ENCODE peak calls at places on chromosomes 3 and 15, in eight cellular contexts. G is transverse colon, U is choroid plexus epithelial cell, K is foreskin fibroblast, O is AG04450, L is HFFc6, D is cardiac fibroblast, W is progenitor cell of endocrine pancreas. J is an unnamed sample.

GRCh38 chr15:39459538-39459937 is 121.3 kb upstream of the THBS1 start:
- DNase-seq in K (no peak), D (peak; percentile 37), U (no peak), L (no peak), O (no peak), W (no peak), G (no peak), J (no peak)

GRCh38 chr15:45372032-45372995 is 6.0 kb downstream of the GATM start:
- DNase-seq in O (no peak), L (no peak), U (no peak), K (no peak), W (no peak), D (no peak), G (no peak), J (no peak)

GRCh38 chr3:59313365-59313764 is 263.5 kb upstream of the CFAP20DC start:
- DNase-seq in D (peak; percentile 49), G (peak; percentile 44), W (no peak), K (peak; percentile 2), O (no peak), U (peak; percentile 77), L (no peak), J (peak; percentile 67)

GRCh38 chr3:154356009-154356408 is 31.7 kb upstream of the DHX36 start:
- DNase-seq in K (no peak), L (no peak), W (no peak), D (no peak), O (no peak), U (no peak), G (no peak), J (no peak)

GRCh38 chr15:93072440-93073394 is 16.3 kb downstream of the RGMA start:
- DNase-seq in K (peak; percentile 56), D (peak; percentile 42), O (no peak), U (peak; percentile 69), W (peak; percentile 68), G (peak; percentile 63), L (peak; percentile 15), J (no peak)

GRCh38 chr15:99435761-99436346 is 129.9 kb upstream of the MEF2A start:
- DNase-seq in W (no peak), G (peak; percentile 23), D (no peak), O (no peak), U (no peak), L (no peak), K (no peak), J (no peak)

GRCh38 chr3:126135056-126135397 is 45.4 kb downstream of the ALDH1L1 start:
- DNase-seq in O (no peak), U (no peak), G (peak; percentile 3), W (no peak), D (no peak), K (no peak), L (no peak), J (no peak)

GRCh38 chr3:39165518-39165917 is 12.1 kb upstream of the CSRNP1 start:
- DNase-seq in W (no peak), K (no peak), L (no peak), U (no peak), G (no peak), D (no peak), O (no peak), J (no peak)

GRCh38 chr15:36805278-36805677 is 225.9 kb downstream of the CDIN1 start:
- DNase-seq in W (no peak), G (no peak), K (no peak), L (no peak), U (no peak), O (no peak), D (no peak), J (no peak)

GRCh38 chr3:102791641-102792589 is 357.1 kb downstream of the ZPLD1 start:
- DNase-seq in W (no peak), U (peak; percentile 1), G (no peak), O (no peak), K (no peak), D (no peak), L (no peak), J (no peak)

GRCh38 chr15:37550360-37551024 is 383.9 kb upstream of the TMCO5A start:
- DNase-seq in U (no peak), G (no peak), W (no peak), D (no peak), O (no peak), L (no peak), K (no peak), J (no peak)

GRCh38 chr3:36740822-36741221 is 23.5 kb downstream of the DCLK3 start:
- DNase-seq in W (no peak), D (no peak), L (no peak), K (no peak), U (no peak), O (no peak), G (no peak), J (no peak)

GRCh38 chr15:66095871-66096710 is 157.5 kb downstream of the MEGF11 start:
- DNase-seq in D (no peak), U (no peak), W (no peak), K (no peak), G (no peak), O (no peak), L (no peak), J (no peak)

GRCh38 chr3:71048948-71049347 is 534.6 kb downstream of the FOXP1 start:
- DNase-seq in L (no peak), U (no peak), G (peak; percentile 69), O (no peak), W (no peak), D (no peak), K (no peak), J (no peak)

DNA sequence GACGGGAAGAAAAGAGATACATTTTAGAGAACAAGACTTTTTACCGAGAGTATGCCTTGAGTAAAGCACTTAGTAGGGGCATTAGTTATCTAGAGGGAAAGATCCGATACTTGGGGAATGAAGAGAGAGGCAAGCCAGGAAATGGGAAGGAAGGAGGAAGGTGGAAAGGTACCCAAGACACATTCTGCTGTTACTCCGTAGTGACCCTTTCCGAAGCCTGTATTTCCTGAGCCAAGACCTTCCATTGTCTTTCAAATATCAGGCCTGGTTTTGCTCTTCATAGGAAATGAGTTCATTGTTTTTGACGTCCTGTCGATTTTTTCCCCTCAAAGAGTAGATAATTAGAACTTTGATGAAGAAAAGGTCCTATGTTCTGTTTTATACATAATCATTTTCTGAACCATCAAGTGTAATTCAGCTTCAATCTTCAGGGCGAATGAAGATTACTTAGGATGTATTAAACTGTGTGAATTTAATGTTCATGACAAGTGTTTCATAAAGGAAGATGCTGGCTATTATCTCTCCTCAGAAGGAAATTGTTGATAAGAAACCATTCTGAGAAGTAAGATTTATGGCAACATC is 95.7 kb downstream of the PPM1L start:
- DNase-seq in U (no peak), O (no peak), D (no peak), G (no peak), W (no peak), L (no peak), K (no peak), J (no peak)
- TF ChIP-seq CTCF in U (no peak), O (no peak), D (no peak), G (no peak), W (no peak), L (no peak), K (no peak), J (no peak)

GRCh38 chr15:84108725-84109124 is 126.8 kb upstream of the GOLGA6L4 start:
- DNase-seq in W (no peak), D (peak; percentile 48), K (no peak), U (peak; percentile 68), O (no peak), G (no peak), L (peak; percentile 2), J (no peak)
- TF ChIP-seq CTCF in W (no peak), D (peak; percentile 22), K (no peak), U (peak; percentile 49), O (peak; percentile 12), G (no peak), L (peak; percentile 44), J (no peak)

DNA sequence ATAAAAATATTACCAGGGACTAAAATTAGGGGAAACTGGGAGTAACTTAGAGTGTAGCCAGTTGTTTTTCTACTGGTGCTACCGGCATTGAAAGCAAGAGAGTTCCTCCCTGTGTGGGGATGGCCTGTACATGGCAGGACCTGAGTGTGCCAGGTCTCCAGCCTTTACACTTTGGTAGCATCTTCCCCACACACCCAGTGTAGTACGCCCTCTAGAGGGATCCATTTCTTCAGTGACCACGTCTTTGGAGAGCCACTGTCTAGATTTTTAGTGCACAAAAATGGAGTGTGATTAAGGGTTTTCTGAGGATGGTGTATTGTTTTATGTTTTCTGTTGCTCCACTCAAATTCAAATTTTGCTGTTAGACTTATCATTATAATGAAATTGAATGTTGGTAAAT is 507.0 kb upstream of the TPRG1 start:
- DNase-seq in G (no peak), L (peak; percentile 15), W (no peak), U (no peak), D (peak; percentile 39), O (no peak), K (no peak), J (peak; percentile 29)
- TF ChIP-seq CTCF in G (peak; percentile 14), L (peak; percentile 64), W (no peak), U (peak; percentile 40), D (peak; percentile 24), O (no peak), K (no peak), J (peak; percentile 42)

GRCh38 chr3:100647171-100647570 is 37.8 kb downstream of the ADGRG7 start:
- DNase-seq in G (no peak), L (no peak), K (no peak), U (no peak), D (no peak), W (no peak), O (no peak), J (no peak)

GRCh38 chr3:100647673-100648072 is 38.3 kb downstream of the ADGRG7 start:
- DNase-seq in W (no peak), G (no peak), O (no peak), L (no peak), K (no peak), D (no peak), U (no peak), J (no peak)

GRCh38 chr3:100653731-100654309 is 44.4 kb downstream of the ADGRG7 start:
- DNase-seq in O (no peak), U (no peak), K (no peak), G (no peak), W (no peak), L (no peak), D (no peak), J (no peak)

GRCh38 chr3:100645913-100646312 is 36.5 kb downstream of the ADGRG7 start:
- DNase-seq in K (no peak), L (no peak), G (no peak), W (no peak), U (no peak), O (no peak), D (no peak), J (no peak)

DNA sequence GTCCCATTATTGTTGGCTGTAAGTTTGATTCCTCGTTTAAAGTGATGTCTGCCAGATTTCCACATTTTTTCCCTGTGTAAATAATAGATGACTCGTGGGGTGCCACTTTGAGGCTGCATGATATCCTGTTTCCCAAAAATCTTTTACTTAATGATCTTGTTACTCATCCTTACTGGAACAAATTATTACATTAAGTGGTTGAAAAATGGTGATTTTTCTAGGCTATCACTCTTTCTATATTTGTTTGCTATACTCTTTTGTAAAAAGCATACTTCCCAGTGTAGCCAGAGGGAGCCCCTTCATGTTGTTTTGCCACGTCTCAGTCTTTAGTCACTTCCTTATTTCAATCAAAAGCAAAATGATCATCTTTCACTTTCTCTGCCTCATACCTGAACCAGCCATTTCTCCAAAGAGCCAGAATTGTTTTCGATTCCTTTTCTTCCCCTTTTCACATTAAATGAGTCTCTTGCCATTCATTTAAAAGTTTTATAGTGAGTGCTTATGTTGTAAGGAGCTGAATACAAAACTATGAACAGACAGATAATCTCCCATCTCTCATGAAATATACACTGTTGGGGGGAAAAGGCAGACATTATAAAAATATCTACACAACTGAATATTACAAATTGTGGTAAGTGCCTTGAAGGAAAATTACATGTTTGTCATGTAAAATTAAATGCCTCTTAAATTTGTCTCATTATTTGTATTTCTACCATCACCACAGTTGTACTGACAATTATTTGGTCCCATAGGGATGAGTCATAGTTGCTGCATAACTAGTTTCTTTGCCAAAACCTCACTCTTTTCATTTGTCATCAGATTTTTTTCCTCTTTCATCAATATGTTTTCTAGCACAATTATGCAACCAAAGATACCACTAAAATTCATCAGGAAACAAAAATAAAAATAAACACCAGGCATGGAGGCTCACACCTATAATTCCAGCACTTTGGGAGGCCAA is 41.5 kb downstream of the ADGRG7 start:
- DNase-seq in G (no peak), W (no peak), K (peak; percentile 47), U (peak; percentile 80), O (no peak), L (peak; percentile 60), D (peak; percentile 85), J (peak; percentile 60)
- TF ChIP-seq CTCF in G (no peak), W (no peak), K (no peak), U (peak; percentile 54), O (no peak), L (no peak), D (no peak), J (peak; percentile 69)

J was measured in activated CD8-positive, alpha-beta T cell treated with anti-CD3 and anti-CD28 coated beads for 36 hours.